ENCODE peak calls at places on chromosomes 2 and 18, in eight cellular contexts. F is GM19239, Z is stromal cell of bone marrow, P is mucosa of gallbladder, U is AG08395, W is NCI-H1105, J is hippocampal formation, B is GM10248. A is an unnamed sample.
A peak's percentile ranks its signal among the peaks of the same experiment; 100 is the strongest.

GRCh38 chr18:36663312-36663711 is 165.5 kb downstream of the TPGS2 start:
- DNase-seq in F (no peak), Z (no peak), P (no peak), U (no peak), W (no peak), J (no peak), B (no peak), A (no peak)

GRCh38 chr2:76867854-76868253 is 654.3 kb downstream of the LRRTM4 start:
- DNase-seq in F (no peak), Z (peak; percentile 52), P (no peak), U (no peak), W (no peak), J (no peak), B (no peak), A (no peak)

GRCh38 chr2:69345434-69345833 is 41.6 kb downstream of the GFPT1 start:
- DNase-seq in F (no peak), Z (no peak), P (no peak), U (no peak), W (no peak), J (no peak), B (no peak), A (no peak)

GRCh38 chr18:62690416-62690815 is 24.9 kb upstream of the PHLPP1 start:
- DNase-seq in F (no peak), Z (no peak), P (no peak), U (no peak), W (no peak), J (peak; percentile 81), B (no peak), A (no peak)

GRCh38 chr2:99152181-99152580 is 2.6 kb downstream of the TSGA10 start:
- DNase-seq in F (no peak), Z (no peak), P (no peak), U (no peak), W (no peak), J (no peak), B (no peak), A (no peak)

GRCh38 chr2:23376972-23377371 is 8.0 kb upstream of the KLHL29 start:
- DNase-seq in F (no peak), Z (no peak), P (no peak), U (no peak), W (no peak), J (no peak), B (no peak), A (no peak)

GRCh38 chr2:168685619-168686453 is 116.6 kb upstream of the NOSTRIN start:
- DNase-seq in F (no peak), Z (no peak), P (no peak), U (no peak), W (no peak), J (no peak), B (no peak), A (no peak)

GRCh38 chr2:96636772-96637171 is 1.3 kb downstream of the KANSL3 start:
- DNase-seq in F (no peak), Z (no peak), P (no peak), U (no peak), W (no peak), J (no peak), B (no peak), A (no peak)

GRCh38 chr2:14706201-14706600 is 73.7 kb downstream of the LRATD1 start:
- DNase-seq in F (no peak), Z (peak; percentile 34), P (no peak), U (no peak), W (no peak), J (no peak), B (no peak), A (no peak)